ENCODE peak calls at places on chromosomes 7 and 10, in four cellular contexts. One of them, this sample, is unnamed.

GRCh38 chr7:159032310-159032709 is 112.4 kb downstream of the VIPR2 start:
- DNase-seq in H1: no peak
- DNase-seq in HepG2: no peak
- DNase-seq in K562: no peak
- DNase-seq in this sample: no peak

GRCh38 chr10:112966191-112966855 is 16.3 kb downstream of the TCF7L2 start:
- DNase-seq in H1: no peak
- DNase-seq in K562: no peak
- DNase-seq in HepG2: no peak
- DNase-seq in this sample: no peak

GRCh38 chr7:33958126-33958525 is 52.8 kb downstream of the BMPER start:
- DNase-seq in HepG2: no peak
- DNase-seq in K562: no peak
- DNase-seq in H1: no peak
- DNase-seq in this sample: no peak

GRCh38 chr7:112069879-112070321 is 136.3 kb downstream of the DOCK4 start:
- DNase-seq in H1: no peak
- DNase-seq in HepG2: no peak
- DNase-seq in K562: no peak
- DNase-seq in this sample: no peak

GRCh38 chr7:112897839-112898431 is 107.7 kb upstream of the TMEM168 start:
- DNase-seq in K562: no peak
- DNase-seq in H1: no peak
- DNase-seq in HepG2: peak
- DNase-seq in this sample: no peak

GRCh38 chr7:140196361-140197217 is 19.8 kb upstream of the KDM7A start:
- DNase-seq in K562: no peak
- DNase-seq in H1: no peak
- DNase-seq in HepG2: no peak
- DNase-seq in this sample: no peak

GRCh38 chr10:6423004-6423403 is 157.1 kb downstream of the PRKCQ start:
- DNase-seq in HepG2: no peak
- DNase-seq in K562: no peak
- DNase-seq in H1: no peak
- DNase-seq in this sample: no peak

GRCh38 chr7:23268746-23269145 is 22.2 kb downstream of the GPNMB start:
- DNase-seq in HepG2: peak
- DNase-seq in K562: peak
- DNase-seq in H1: no peak
- DNase-seq in this sample: no peak

GRCh38 chr10:123991622-123992570 is 100.3 kb upstream of the CPXM2 start:
- DNase-seq in H1: no peak
- DNase-seq in K562: no peak
- DNase-seq in HepG2: no peak
- DNase-seq in this sample: no peak

GRCh38 chr7:18815261-18815840 is 302.1 kb downstream of the TWIST1 start:
- DNase-seq in H1: no peak
- DNase-seq in HepG2: no peak
- DNase-seq in K562: no peak
- DNase-seq in this sample: no peak

GRCh38 chr7:92830047-92830446 is 6.3 kb downstream of the CDK6 start:
- DNase-seq in K562: no peak
- DNase-seq in HepG2: no peak
- DNase-seq in H1: no peak
- DNase-seq in this sample: no peak

GRCh38 chr7:668139-668871 is 58.2 kb upstream of the DNAAF5 start:
- DNase-seq in K562: no peak
- DNase-seq in H1: no peak
- DNase-seq in HepG2: no peak
- DNase-seq in this sample: no peak

GRCh38 chr7:149734514-149735075 is 38.8 kb downstream of the ZNF467 start:
- DNase-seq in HepG2: no peak
- DNase-seq in K562: no peak
- DNase-seq in H1: no peak
- DNase-seq in this sample: no peak

GRCh38 chr10:125628251-125629049 is 54.5 kb downstream of the TEX36 start:
- DNase-seq in K562: no peak
- DNase-seq in H1: no peak
- DNase-seq in HepG2: no peak
- DNase-seq in this sample: no peak

GRCh38 chr10:125634606-125635005 is 48.4 kb downstream of the TEX36 start:
- DNase-seq in H1: no peak
- DNase-seq in K562: no peak
- DNase-seq in HepG2: no peak
- DNase-seq in this sample: no peak

GRCh38 chr10:125633517-125633999 is 49.4 kb downstream of the TEX36 start:
- DNase-seq in HepG2: no peak
- DNase-seq in K562: no peak
- DNase-seq in H1: no peak
- DNase-seq in this sample: no peak

GRCh38 chr10:125629758-125630376 is 53.1 kb downstream of the TEX36 start:
- DNase-seq in H1: no peak
- DNase-seq in HepG2: peak
- DNase-seq in K562: peak
- DNase-seq in this sample: no peak

GRCh38 chr10:125631806-125632205 is 51.2 kb downstream of the TEX36 start:
- DNase-seq in K562: no peak
- DNase-seq in H1: no peak
- DNase-seq in HepG2: no peak
- DNase-seq in this sample: no peak
- TF ChIP-seq USF2 in K562: no peak
- TF ChIP-seq USF2 in H1: no peak
- TF ChIP-seq USF2 in HepG2: no peak
- TF ChIP-seq USF2 in this sample: no peak

DNA sequence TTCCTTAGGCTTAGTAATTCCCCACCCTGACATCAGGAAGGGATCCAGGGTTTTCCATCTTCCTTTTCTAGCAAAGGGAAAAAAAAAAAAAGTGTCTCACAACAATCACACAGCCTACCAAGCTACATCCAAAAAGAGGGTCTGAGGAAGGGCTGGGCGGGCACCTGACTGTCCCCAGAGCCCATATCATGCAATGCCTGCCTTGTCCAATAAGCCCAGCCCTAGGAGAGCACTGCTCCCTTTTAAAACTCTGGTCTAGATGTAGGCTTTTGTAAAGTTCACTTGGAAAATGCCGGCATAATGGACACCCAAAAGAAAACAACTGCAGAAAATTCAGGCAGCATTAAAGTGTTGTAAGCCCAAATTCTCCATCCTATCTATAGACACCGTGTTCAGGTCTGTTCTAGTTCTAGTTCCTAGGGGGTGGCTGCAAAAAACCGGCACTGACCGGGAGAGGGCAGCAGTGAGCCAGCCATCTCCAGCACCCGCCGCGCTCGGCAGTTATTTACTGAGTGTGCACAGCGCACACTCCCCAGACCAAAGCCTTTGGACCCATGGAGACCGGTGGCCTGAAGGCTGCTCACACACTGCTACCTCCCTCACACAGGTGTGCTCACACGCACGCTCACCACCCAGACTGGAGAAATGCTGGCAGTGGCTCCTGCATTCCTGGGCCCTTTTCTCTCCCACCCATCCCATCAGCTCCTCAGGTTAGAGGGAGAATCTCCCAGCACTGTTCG is 48.7 kb downstream of the PODXL start:
- DNase-seq in K562: peak
- DNase-seq in HepG2: peak
- DNase-seq in H1: no peak
- DNase-seq in this sample: no peak
- TF ChIP-seq EZH2 in K562: no peak
- TF ChIP-seq EZH2 in HepG2: no peak
- TF ChIP-seq EZH2 in H1: no peak
- TF ChIP-seq EZH2 in this sample: no peak

DNA sequence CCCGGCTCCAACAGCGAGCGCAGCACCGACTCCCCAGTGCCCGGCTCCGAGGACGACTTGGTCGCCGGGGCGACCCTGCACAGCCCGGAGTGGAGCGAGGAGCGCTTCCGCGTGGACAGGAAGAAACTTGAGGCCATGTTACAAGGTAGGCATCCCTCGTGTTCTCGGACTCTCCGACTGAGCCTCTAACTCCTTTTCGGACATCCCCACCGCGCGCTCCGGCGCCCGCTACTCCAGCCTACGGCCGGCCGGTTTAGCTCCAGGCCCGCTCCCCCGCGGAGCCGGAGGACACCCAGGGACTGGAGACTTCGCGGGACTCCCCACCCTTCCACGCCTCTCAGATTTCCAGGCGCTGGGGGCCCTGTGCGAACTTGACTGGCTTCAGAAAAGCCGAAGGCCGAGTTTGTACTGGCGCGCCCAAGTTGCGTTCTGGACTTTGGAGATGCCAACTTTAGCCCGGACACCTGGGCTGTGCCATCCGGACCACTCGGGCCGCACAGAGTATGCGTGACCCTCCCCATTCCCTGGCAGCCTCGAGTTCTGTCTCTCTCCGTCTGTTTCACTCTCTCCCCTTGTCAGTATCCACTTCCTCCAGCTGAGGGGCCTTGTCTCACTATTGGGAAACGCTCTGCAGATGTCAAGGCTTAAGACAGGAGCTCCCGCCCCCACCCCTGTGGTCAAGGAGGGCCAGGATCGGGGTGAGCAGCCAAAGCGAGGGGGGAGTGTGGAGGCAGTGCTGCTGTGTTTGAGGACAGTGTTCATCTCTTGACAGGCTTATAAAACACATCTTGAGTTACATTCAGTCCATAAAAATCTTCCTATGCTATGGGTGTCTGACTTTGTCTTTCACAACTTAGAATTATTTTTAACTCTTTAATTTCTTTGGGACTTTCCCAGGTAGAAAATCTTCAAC is 773 bp downstream of the BICC1 start:
- DNase-seq in K562: no peak
- DNase-seq in H1: no peak
- DNase-seq in HepG2: no peak
- DNase-seq in this sample: no peak
- TF ChIP-seq KDM1A in K562: no peak
- TF ChIP-seq KDM1A in H1: no peak
- TF ChIP-seq KDM1A in HepG2: no peak
- TF ChIP-seq KDM1A in this sample: no peak

DNA sequence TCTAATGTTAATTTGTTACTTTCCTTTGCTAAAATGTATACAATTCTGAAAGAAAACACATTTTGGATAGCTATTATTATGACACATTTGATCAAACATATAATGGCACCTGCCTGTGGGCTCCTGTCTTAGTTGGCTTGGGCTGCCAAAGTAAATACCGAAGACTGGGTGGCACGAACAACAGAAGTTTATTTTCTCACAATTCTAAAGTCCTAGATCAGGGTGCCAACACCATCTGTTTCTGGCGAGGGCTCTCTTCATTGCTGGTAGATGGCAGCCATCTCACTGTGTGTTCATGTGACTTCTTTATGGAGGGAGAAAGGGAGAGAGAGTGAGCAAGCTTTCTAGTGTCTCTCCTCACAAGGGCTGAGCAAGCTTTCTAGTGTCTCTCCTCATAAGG is 195.8 kb upstream of the FAM3C start:
- DNase-seq in H1: no peak
- DNase-seq in HepG2: no peak
- DNase-seq in K562: no peak
- DNase-seq in this sample: no peak
- TF ChIP-seq USF2 in H1: no peak
- TF ChIP-seq USF2 in HepG2: no peak
- TF ChIP-seq USF2 in K562: no peak
- TF ChIP-seq USF2 in this sample: no peak

GRCh38 chr10:43076876-43077420 is at the start of gene RET:
- DNase-seq in K562: peak
- DNase-seq in HepG2: no peak
- DNase-seq in H1: no peak
- DNase-seq in this sample: no peak
- TF ChIP-seq EZH2 in K562: no peak
- TF ChIP-seq EZH2 in HepG2: no peak
- TF ChIP-seq EZH2 in H1: peak
- TF ChIP-seq EZH2 in this sample: no peak

DNA sequence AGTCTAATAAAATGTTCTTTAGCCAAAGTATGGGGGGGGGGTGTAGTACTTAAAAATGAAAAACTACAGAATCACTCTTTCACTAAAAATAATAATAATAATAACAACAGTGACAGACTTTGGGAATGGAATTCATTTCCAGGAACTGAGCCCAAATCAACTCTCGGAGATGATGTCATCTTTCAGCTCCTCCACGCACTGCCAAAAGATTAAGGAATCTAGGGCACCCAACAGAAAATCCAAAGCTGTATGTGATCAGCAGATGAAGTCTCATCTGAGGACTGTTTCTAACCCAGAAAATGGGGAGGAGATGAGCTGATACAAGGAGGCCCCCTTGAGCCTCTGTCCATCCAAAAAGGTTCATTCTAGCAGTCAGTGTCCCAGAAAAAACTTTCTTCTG is 54.5 kb downstream of the GRB10 start:
- DNase-seq in K562: no peak
- DNase-seq in H1: no peak
- DNase-seq in HepG2: no peak
- DNase-seq in this sample: no peak
- TF ChIP-seq KDM1A in K562: no peak
- TF ChIP-seq KDM1A in H1: no peak
- TF ChIP-seq KDM1A in HepG2: no peak
- TF ChIP-seq KDM1A in this sample: no peak

DNA sequence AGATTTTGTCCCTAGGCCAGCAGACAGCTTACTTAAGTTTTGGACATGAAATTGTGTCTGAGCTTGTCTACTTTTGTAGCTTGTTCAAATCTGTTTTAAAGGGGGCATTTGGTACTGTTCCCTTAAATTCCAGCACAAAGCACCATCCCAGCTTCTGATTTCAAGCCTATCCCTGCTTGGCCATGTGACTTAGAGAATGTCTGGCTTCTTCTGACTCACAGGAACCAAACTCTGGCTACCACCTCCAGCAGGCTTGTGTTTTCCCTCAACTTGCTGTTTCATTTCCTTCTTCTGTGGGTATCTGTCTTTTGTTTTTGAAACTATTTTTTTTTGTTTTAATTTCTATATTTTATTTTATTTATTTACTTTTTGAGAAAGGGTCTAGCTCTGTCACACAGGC is 97.9 kb upstream of the FZD8 start:
- DNase-seq in K562: no peak
- DNase-seq in HepG2: no peak
- DNase-seq in H1: no peak
- DNase-seq in this sample: no peak
- TF ChIP-seq USF2 in K562: no peak
- TF ChIP-seq USF2 in HepG2: no peak
- TF ChIP-seq USF2 in H1: no peak
- TF ChIP-seq USF2 in this sample: no peak

DNA sequence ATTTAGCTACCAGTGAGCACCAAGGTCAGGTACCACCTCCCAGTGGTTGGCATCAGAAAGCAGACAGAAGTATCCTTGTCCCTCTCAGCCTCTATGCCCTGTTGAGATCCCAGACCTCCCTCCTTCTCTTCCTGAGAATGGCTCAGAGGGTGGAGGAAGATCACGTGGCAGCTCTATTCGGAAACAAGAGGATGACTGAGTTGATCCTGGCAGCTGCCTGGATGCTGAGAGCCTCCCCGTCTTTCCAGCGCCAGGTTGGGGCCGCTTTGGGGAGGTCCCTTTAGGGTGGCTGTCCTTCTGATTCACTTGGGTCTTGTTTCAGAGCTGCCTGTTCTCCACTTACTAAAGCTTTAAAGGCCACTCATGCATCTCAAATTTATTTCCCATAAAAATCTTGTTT is 36.9 kb upstream of the NPFFR1 start:
- DNase-seq in K562: no peak
- DNase-seq in H1: no peak
- DNase-seq in HepG2: no peak
- DNase-seq in this sample: no peak
- TF ChIP-seq EZH2 in K562: no peak
- TF ChIP-seq EZH2 in H1: no peak
- TF ChIP-seq EZH2 in HepG2: no peak
- TF ChIP-seq EZH2 in this sample: no peak